ENCODE peak calls at places on chromosome 3, in four cellular contexts. One of them, this sample, is unnamed.

GRCh38 chr3:184568918-184569829 is 7.6 kb downstream of the EPHB3 start:
- DNase-seq in transverse colon: peak
- DNase-seq in aorta: peak
- DNase-seq in G401: peak
- DNase-seq in this sample: peak

GRCh38 chr3:39107056-39107873 is at the start of the genes GORASP1 and TTC21A:
- DNase-seq in transverse colon: peak
- DNase-seq in G401: peak
- DNase-seq in aorta: peak
- DNase-seq in this sample: peak

GRCh38 chr3:77707271-77707670 is 667.4 kb downstream of the ROBO2 start:
- DNase-seq in transverse colon: no peak
- DNase-seq in aorta: no peak
- DNase-seq in G401: no peak
- DNase-seq in this sample: no peak

GRCh38 chr3:159928692-159929091 is 59.9 kb upstream of the IL12A start:
- DNase-seq in aorta: no peak
- DNase-seq in G401: no peak
- DNase-seq in transverse colon: no peak
- DNase-seq in this sample: no peak

GRCh38 chr3:66195347-66195783 is 25.4 kb upstream of the SLC25A26 start:
- DNase-seq in G401: peak
- DNase-seq in transverse colon: peak
- DNase-seq in aorta: peak
- DNase-seq in this sample: no peak

GRCh38 chr3:12750658-12751071 is 8.4 kb downstream of the TMEM40 start:
- DNase-seq in transverse colon: no peak
- DNase-seq in G401: peak
- DNase-seq in aorta: peak
- DNase-seq in this sample: no peak

GRCh38 chr3:42117175-42118008 is 26.2 kb downstream of the TRAK1 start:
- DNase-seq in transverse colon: peak
- DNase-seq in aorta: peak
- DNase-seq in G401: peak
- DNase-seq in this sample: peak

GRCh38 chr3:176041812-176042211 is 1155.5 kb downstream of the TBL1XR1 start:
- DNase-seq in aorta: no peak
- DNase-seq in G401: no peak
- DNase-seq in transverse colon: no peak
- DNase-seq in this sample: no peak

GRCh38 chr3:170149016-170149415 is 32.5 kb downstream of the PHC3 start:
- DNase-seq in aorta: no peak
- DNase-seq in transverse colon: no peak
- DNase-seq in G401: no peak
- DNase-seq in this sample: no peak

GRCh38 chr3:171187706-171188290 is 161.3 kb upstream of the SLC2A2 start:
- DNase-seq in transverse colon: no peak
- DNase-seq in G401: peak
- DNase-seq in aorta: no peak
- DNase-seq in this sample: peak